ENCODE peak calls at places on chromosomes 3 and 15, in five cellular contexts. One of them, this sample, is unnamed.

GRCh38 chr3:64815195-64815627 is 127.4 kb upstream of the ADAMTS9 start:
- DNase-seq in psoas muscle: no peak
- DNase-seq in colonic mucosa: no peak
- DNase-seq in keratinocyte: no peak
- DNase-seq in heart right ventricle: peak; percentile 36
- DNase-seq in this sample: no peak

GRCh38 chr15:72319985-72320671 is at the start of gene CELF6:
- DNase-seq in psoas muscle: peak; percentile 80
- DNase-seq in colonic mucosa: peak; percentile 73
- DNase-seq in keratinocyte: no peak
- DNase-seq in heart right ventricle: peak; percentile 76
- DNase-seq in this sample: peak; percentile 80

GRCh38 chr3:37396731-37397130 is 222.3 kb upstream of the LRRFIP2 start:
- DNase-seq in psoas muscle: no peak
- DNase-seq in colonic mucosa: no peak
- DNase-seq in keratinocyte: no peak
- DNase-seq in heart right ventricle: no peak
- DNase-seq in this sample: no peak

GRCh38 chr3:23948761-23949160 is 3.7 kb downstream of the NR1D2 start:
- DNase-seq in psoas muscle: no peak
- DNase-seq in colonic mucosa: no peak
- DNase-seq in keratinocyte: no peak
- DNase-seq in heart right ventricle: no peak
- DNase-seq in this sample: no peak

GRCh38 chr3:72052841-72053409 is 268.0 kb upstream of the PROK2 start:
- DNase-seq in psoas muscle: no peak
- DNase-seq in colonic mucosa: no peak
- DNase-seq in keratinocyte: no peak
- DNase-seq in heart right ventricle: no peak
- DNase-seq in this sample: no peak

GRCh38 chr3:149752051-149752787 is at the start of gene COMMD2:
- DNase-seq in psoas muscle: peak; percentile 84
- DNase-seq in colonic mucosa: peak; percentile 73
- DNase-seq in keratinocyte: peak; percentile 66
- DNase-seq in heart right ventricle: peak; percentile 63
- DNase-seq in this sample: peak; percentile 74

GRCh38 chr15:29364429-29365078 is 94.9 kb upstream of the NSMCE3 start:
- DNase-seq in psoas muscle: no peak
- DNase-seq in colonic mucosa: no peak
- DNase-seq in keratinocyte: no peak
- DNase-seq in heart right ventricle: no peak
- DNase-seq in this sample: no peak

GRCh38 chr15:40115670-40116093 is 7.0 kb upstream of the BMF start:
- DNase-seq in psoas muscle: peak; percentile 69
- DNase-seq in colonic mucosa: no peak
- DNase-seq in keratinocyte: no peak
- DNase-seq in heart right ventricle: no peak
- DNase-seq in this sample: peak; percentile 81

GRCh38 chr3:138219255-138219654 is 32.2 kb downstream of the ARMC8 start:
- DNase-seq in psoas muscle: no peak
- DNase-seq in colonic mucosa: no peak
- DNase-seq in keratinocyte: no peak
- DNase-seq in heart right ventricle: no peak
- DNase-seq in this sample: no peak

GRCh38 chr3:57555738-57556458 is at the start of gene PDE12:
- DNase-seq in psoas muscle: peak; percentile 94
- DNase-seq in colonic mucosa: peak; percentile 93
- DNase-seq in keratinocyte: peak; percentile 35
- DNase-seq in heart right ventricle: peak; percentile 89
- DNase-seq in this sample: peak; percentile 90

GRCh38 chr3:174440350-174440716 is 418.8 kb upstream of the NAALADL2 start:
- DNase-seq in psoas muscle: no peak
- DNase-seq in colonic mucosa: peak; percentile 33
- DNase-seq in keratinocyte: no peak
- DNase-seq in heart right ventricle: peak; percentile 17
- DNase-seq in this sample: peak; percentile 24

GRCh38 chr3:52240059-52240885 is 1.3 kb upstream of the TWF2 start:
- DNase-seq in psoas muscle: peak; percentile 83
- DNase-seq in colonic mucosa: peak; percentile 70
- DNase-seq in keratinocyte: peak; percentile 75
- DNase-seq in heart right ventricle: peak; percentile 26
- DNase-seq in this sample: peak; percentile 53

GRCh38 chr3:15064835-15065549 is at the start of gene MRPS25:
- DNase-seq in psoas muscle: peak; percentile 96
- DNase-seq in colonic mucosa: peak; percentile 93
- DNase-seq in keratinocyte: peak; percentile 59
- DNase-seq in heart right ventricle: peak; percentile 89
- DNase-seq in this sample: peak; percentile 94

GRCh38 chr3:138348950-138349739 is 766 bp downstream of the MRAS start:
- DNase-seq in psoas muscle: peak; percentile 61
- DNase-seq in colonic mucosa: peak; percentile 21
- DNase-seq in keratinocyte: no peak
- DNase-seq in heart right ventricle: no peak
- DNase-seq in this sample: no peak

GRCh38 chr15:57732526-57733331 is 26.2 kb downstream of the POLR2M start:
- DNase-seq in psoas muscle: no peak
- DNase-seq in colonic mucosa: peak; percentile 64
- DNase-seq in keratinocyte: no peak
- DNase-seq in heart right ventricle: peak; percentile 45
- DNase-seq in this sample: no peak

GRCh38 chr3:134473868-134474546 is 11.8 kb downstream of the ANAPC13 start:
- DNase-seq in psoas muscle: no peak
- DNase-seq in colonic mucosa: peak; percentile 91
- DNase-seq in keratinocyte: no peak
- DNase-seq in heart right ventricle: peak; percentile 86
- DNase-seq in this sample: peak; percentile 96

GRCh38 chr15:73295630-73296286 is 73.0 kb downstream of the HCN4 start:
- DNase-seq in psoas muscle: no peak
- DNase-seq in colonic mucosa: no peak
- DNase-seq in keratinocyte: no peak
- DNase-seq in heart right ventricle: no peak
- DNase-seq in this sample: no peak

GRCh38 chr15:73869216-73869995 is 4.0 kb upstream of the TBC1D21 start:
- DNase-seq in psoas muscle: no peak
- DNase-seq in colonic mucosa: no peak
- DNase-seq in keratinocyte: no peak
- DNase-seq in heart right ventricle: no peak
- DNase-seq in this sample: no peak

GRCh38 chr15:32663671-32664070 is 22.2 kb downstream of the SCG5 start:
- DNase-seq in psoas muscle: no peak
- DNase-seq in colonic mucosa: no peak
- DNase-seq in keratinocyte: no peak
- DNase-seq in heart right ventricle: no peak
- DNase-seq in this sample: no peak

GRCh38 chr15:67013696-67014095 is 51.7 kb upstream of the SMAD3 start:
- DNase-seq in psoas muscle: peak; percentile 67
- DNase-seq in colonic mucosa: no peak
- DNase-seq in keratinocyte: no peak
- DNase-seq in heart right ventricle: peak; percentile 81
- DNase-seq in this sample: no peak

GRCh38 chr3:64294771-64295170 is 69.5 kb upstream of the PRICKLE2 start:
- DNase-seq in psoas muscle: no peak
- DNase-seq in colonic mucosa: no peak
- DNase-seq in keratinocyte: no peak
- DNase-seq in heart right ventricle: no peak
- DNase-seq in this sample: no peak

GRCh38 chr3:113104746-113105479 is 106.4 kb upstream of the BOC start:
- DNase-seq in psoas muscle: no peak
- DNase-seq in colonic mucosa: no peak
- DNase-seq in keratinocyte: no peak
- DNase-seq in heart right ventricle: no peak
- DNase-seq in this sample: no peak

GRCh38 chr15:57647791-57648130 is 56.1 kb downstream of the MYZAP start:
- DNase-seq in psoas muscle: peak; percentile 62
- DNase-seq in colonic mucosa: peak; percentile 53
- DNase-seq in keratinocyte: no peak
- DNase-seq in heart right ventricle: no peak
- DNase-seq in this sample: no peak

GRCh38 chr3:66598168-66598567 is 97.3 kb upstream of the LRIG1 start:
- DNase-seq in psoas muscle: no peak
- DNase-seq in colonic mucosa: no peak
- DNase-seq in keratinocyte: no peak
- DNase-seq in heart right ventricle: no peak
- DNase-seq in this sample: no peak

GRCh38 chr3:13902648-13903238 is 22.9 kb upstream of the WNT7A start:
- DNase-seq in psoas muscle: no peak
- DNase-seq in colonic mucosa: no peak
- DNase-seq in keratinocyte: no peak
- DNase-seq in heart right ventricle: no peak
- DNase-seq in this sample: no peak
- H3K9me3 ChIP-seq in psoas muscle: peaks cover 52% of the 10 kb centered on the region
- H3K9me3 ChIP-seq in colonic mucosa: peaks cover 5% of the 10 kb centered on the region
- H3K9me3 ChIP-seq in keratinocyte: peaks cover 25% of the 10 kb centered on the region
- H3K9me3 ChIP-seq in heart right ventricle: peaks cover 80% of the 10 kb centered on the region
- H3K9me3 ChIP-seq in this sample: peaks cover 56% of the 10 kb centered on the region

GRCh38 chr3:87069021-87069420 is 78.1 kb upstream of the VGLL3 start:
- DNase-seq in psoas muscle: no peak
- DNase-seq in colonic mucosa: no peak
- DNase-seq in keratinocyte: no peak
- DNase-seq in heart right ventricle: no peak
- DNase-seq in this sample: no peak

DNA sequence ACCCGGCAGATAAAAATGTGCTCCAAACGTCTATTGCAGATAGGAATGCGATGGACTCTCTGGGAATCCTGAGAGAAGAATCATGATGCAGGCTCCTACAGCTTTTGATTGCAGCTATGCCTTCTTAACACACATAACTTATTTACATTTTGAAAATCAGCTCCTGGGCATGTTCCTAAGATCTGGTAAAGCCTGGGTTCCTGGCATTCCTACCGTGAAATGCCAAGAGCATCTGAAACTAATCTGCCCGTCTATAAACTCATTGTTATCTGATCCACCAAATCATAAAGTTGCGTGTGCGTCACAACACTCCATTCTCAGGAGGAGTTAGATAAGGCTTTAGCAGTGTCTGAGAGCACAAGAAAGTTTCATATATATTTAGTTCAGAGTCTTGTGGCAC is 79.0 kb upstream of the VGLL3 start:
- DNase-seq in psoas muscle: no peak
- DNase-seq in colonic mucosa: no peak
- DNase-seq in keratinocyte: no peak
- DNase-seq in heart right ventricle: no peak
- DNase-seq in this sample: no peak
- H3K4me3 ChIP-seq in psoas muscle: no peak overlapping the region
- H3K4me3 ChIP-seq in colonic mucosa: no peak overlapping the region
- H3K4me3 ChIP-seq in keratinocyte: no peak overlapping the region
- H3K4me3 ChIP-seq in heart right ventricle: no peak overlapping the region
- H3K4me3 ChIP-seq in this sample: no peak overlapping the region

GRCh38 chr3:34263014-34263714 is 464.7 kb downstream of the PDCD6IP start:
- DNase-seq in psoas muscle: no peak
- DNase-seq in colonic mucosa: no peak
- DNase-seq in keratinocyte: no peak
- DNase-seq in heart right ventricle: no peak
- DNase-seq in this sample: no peak

GRCh38 chr3:34256791-34257190 is 458.4 kb downstream of the PDCD6IP start:
- DNase-seq in psoas muscle: no peak
- DNase-seq in colonic mucosa: no peak
- DNase-seq in keratinocyte: no peak
- DNase-seq in heart right ventricle: no peak
- DNase-seq in this sample: no peak

GRCh38 chr3:34260991-34261365 is 462.5 kb downstream of the PDCD6IP start:
- DNase-seq in psoas muscle: no peak
- DNase-seq in colonic mucosa: no peak
- DNase-seq in keratinocyte: no peak
- DNase-seq in heart right ventricle: no peak
- DNase-seq in this sample: no peak

GRCh38 chr3:34258271-34259015 is 460.0 kb downstream of the PDCD6IP start:
- DNase-seq in psoas muscle: no peak
- DNase-seq in colonic mucosa: no peak
- DNase-seq in keratinocyte: no peak
- DNase-seq in heart right ventricle: no peak
- DNase-seq in this sample: no peak

GRCh38 chr3:34260266-34260990 is 462.0 kb downstream of the PDCD6IP start:
- DNase-seq in psoas muscle: no peak
- DNase-seq in colonic mucosa: peak; percentile 73
- DNase-seq in keratinocyte: no peak
- DNase-seq in heart right ventricle: peak; percentile 59
- DNase-seq in this sample: peak; percentile 89
- TF ChIP-seq CTCF in psoas muscle: peak; percentile 44
- TF ChIP-seq CTCF in colonic mucosa: peak; percentile 55
- TF ChIP-seq CTCF in keratinocyte: peak; percentile 32
- TF ChIP-seq CTCF in heart right ventricle: peak; percentile 77
- TF ChIP-seq CTCF in this sample: peak; percentile 18

GRCh38 chr15:24761704-24762302 is 86.2 kb downstream of the NPAP1 start:
- DNase-seq in psoas muscle: no peak
- DNase-seq in colonic mucosa: no peak
- DNase-seq in keratinocyte: no peak
- DNase-seq in heart right ventricle: no peak
- DNase-seq in this sample: no peak

GRCh38 chr15:24760066-24760465 is 84.5 kb downstream of the NPAP1 start:
- DNase-seq in psoas muscle: no peak
- DNase-seq in colonic mucosa: no peak
- DNase-seq in keratinocyte: no peak
- DNase-seq in heart right ventricle: no peak
- DNase-seq in this sample: no peak

GRCh38 chr15:24752354-24752753 is 76.8 kb downstream of the NPAP1 start:
- DNase-seq in psoas muscle: no peak
- DNase-seq in colonic mucosa: no peak
- DNase-seq in keratinocyte: no peak
- DNase-seq in heart right ventricle: no peak
- DNase-seq in this sample: no peak

DNA sequence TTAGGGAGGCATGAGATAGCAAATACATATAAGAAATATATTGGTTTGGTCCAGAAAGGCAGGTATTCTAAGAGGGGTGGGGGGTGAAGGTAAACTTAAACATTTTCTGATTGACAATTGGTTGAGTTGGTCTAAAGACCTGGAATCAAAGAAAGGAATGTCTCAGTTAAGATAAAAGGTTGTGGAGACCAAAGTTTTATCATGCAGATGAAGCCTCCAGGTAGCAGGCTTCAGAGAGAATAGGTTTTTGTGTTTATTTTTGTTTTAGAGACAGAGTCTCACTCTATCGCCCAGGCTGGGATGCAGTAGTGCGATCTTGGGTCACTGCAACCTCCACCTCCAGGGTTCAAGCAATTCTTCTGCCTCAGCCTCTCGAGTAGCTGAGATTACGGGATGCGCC is 80.5 kb downstream of the NPAP1 start:
- DNase-seq in psoas muscle: no peak
- DNase-seq in colonic mucosa: no peak
- DNase-seq in keratinocyte: no peak
- DNase-seq in heart right ventricle: no peak
- DNase-seq in this sample: no peak
- H3K9me3 ChIP-seq in psoas muscle: peaks cover 7% of the 10 kb centered on the region
- H3K9me3 ChIP-seq in colonic mucosa: no peaks in the 10 kb centered on the region
- H3K9me3 ChIP-seq in keratinocyte: no peaks in the 10 kb centered on the region
- H3K9me3 ChIP-seq in heart right ventricle: no peaks in the 10 kb centered on the region
- H3K9me3 ChIP-seq in this sample: peaks cover 26% of the 10 kb centered on the region